ENCODE peak calls at places on chromosomes 16 and 17, in four cellular contexts. T is cerebellar cortex, C is mucosa of gallbladder, S is AG08395. H is an unnamed sample.
A peak's percentile ranks its signal among the peaks of the same experiment; 100 is the strongest.

GRCh38 chr17:31371511-31372097 is 19.9 kb upstream of the RAB11FIP4 start:
- DNase-seq in T (no peak), C (no peak), S (no peak), H (peak; percentile 55)

GRCh38 chr17:66518108-66518507 is 215.7 kb downstream of the PRKCA start:
- DNase-seq in T (no peak), C (no peak), S (no peak), H (no peak)

GRCh38 chr17:76166906-76167305 is 25.9 kb upstream of the FOXJ1 start:
- DNase-seq in T (no peak), C (no peak), S (no peak), H (no peak)

GRCh38 chr17:65797809-65798208 is 236.4 kb upstream of the AXIN2 start:
- DNase-seq in T (no peak), C (no peak), S (no peak), H (no peak)

GRCh38 chr17:73770115-73770848 is 126.0 kb upstream of the SDK2 start:
- DNase-seq in T (peak; percentile 41), C (peak; percentile 91), S (peak; percentile 89), H (peak; percentile 90)

GRCh38 chr17:49359990-49360795 is 1.9 kb downstream of the ZNF652 start:
- DNase-seq in T (no peak), C (no peak), S (no peak), H (no peak)

GRCh38 chr16:68902376-68903345 is 59.3 kb downstream of the TANGO6 start:
- DNase-seq in T (peak; percentile 77), C (peak; percentile 31), S (peak; percentile 37), H (peak; percentile 88)

GRCh38 chr16:66478733-66479511 is 51.8 kb downstream of the BEAN1 start:
- DNase-seq in T (peak; percentile 55), C (peak; percentile 77), S (peak; percentile 73), H (peak; percentile 30)

GRCh38 chr16:47565454-47565853 is 104.3 kb downstream of the PHKB start:
- DNase-seq in T (no peak), C (peak; percentile 52), S (peak; percentile 72), H (no peak)

GRCh38 chr17:15171433-15172047 is 93.6 kb downstream of the PMP22 start:
- DNase-seq in T (peak; percentile 27), C (peak; percentile 43), S (peak; percentile 82), H (no peak)

GRCh38 chr16:83715217-83715920 is 92.4 kb upstream of the HSBP1 start:
- DNase-seq in T (peak; percentile 37), C (no peak), S (no peak), H (peak; percentile 97)

GRCh38 chr16:50326835-50327465 is 41.8 kb downstream of the BRD7 start:
- DNase-seq in T (peak; percentile 67), C (no peak), S (peak; percentile 36), H (no peak)

GRCh38 chr16:87922250-87922871 is 14.0 kb downstream of the CA5A start:
- DNase-seq in T (no peak), C (no peak), S (no peak), H (peak; percentile 20)

GRCh38 chr17:12320286-12320685 is 299.6 kb downstream of the MAP2K4 start:
- DNase-seq in T (no peak), C (no peak), S (peak; percentile 20), H (no peak)

GRCh38 chr17:74430706-74431567 is 951 bp upstream of the GPRC5C start:
- DNase-seq in T (peak; percentile 63), C (peak; percentile 88), S (peak; percentile 81), H (peak; percentile 89)

GRCh38 chr17:32426894-32427293 is 17.4 kb upstream of the PSMD11 start:
- DNase-seq in T (no peak), C (no peak), S (no peak), H (no peak)

GRCh38 chr17:53141280-53141679 is 681.4 kb upstream of the KIF2B start:
- DNase-seq in T (no peak), C (no peak), S (no peak), H (no peak)

GRCh38 chr17:5630434-5630833 is 46.1 kb upstream of the NLRP1 start:
- DNase-seq in T (no peak), C (no peak), S (peak; percentile 97), H (no peak)

GRCh38 chr17:50173335-50173941 is 7.6 kb downstream of the SGCA start:
- DNase-seq in T (no peak), C (peak; percentile 35), S (peak; percentile 86), H (no peak)

GRCh38 chr16:55501549-55502322 is 7.1 kb upstream of the LPCAT2 start:
- DNase-seq in T (no peak), C (no peak), S (peak; percentile 17), H (peak; percentile 5)

GRCh38 chr16:89805136-89805905 is 11.1 kb downstream of the FANCA start:
- DNase-seq in T (peak; percentile 70), C (no peak), S (peak; percentile 66), H (no peak)

GRCh38 chr17:58344791-58345157 is 7.2 kb downstream of the SUPT4H1 start:
- DNase-seq in T (no peak), C (no peak), S (no peak), H (no peak)

GRCh38 chr17:68598074-68598473 is 3.1 kb downstream of the FAM20A start:
- DNase-seq in T (no peak), C (no peak), S (no peak), H (no peak)

GRCh38 chr16:1301562-1301961 is 7.9 kb upstream of the UBE2I start:
- DNase-seq in T (no peak), C (no peak), S (no peak), H (no peak)

GRCh38 chr16:1964046-1964505 is 550 bp downstream of the RPS2 start:
- DNase-seq in T (peak; percentile 52), C (no peak), S (no peak), H (peak; percentile 47)

GRCh38 chr17:31558748-31559646 is 167.5 kb downstream of the RAB11FIP4 start:
- DNase-seq in T (peak; percentile 68), C (peak; percentile 69), S (peak; percentile 86), H (peak; percentile 79)

GRCh38 chr16:24228514-24228913 is 27.6 kb upstream of the CACNG3 start:
- DNase-seq in T (no peak), C (no peak), S (no peak), H (no peak)

GRCh38 chr17:57453841-57454240 is 197.5 kb downstream of the MSI2 start:
- DNase-seq in T (no peak), C (no peak), S (no peak), H (no peak)

GRCh38 chr17:63286254-63286653 is 159.9 kb downstream of the CYB561 start:
- DNase-seq in T (no peak), C (no peak), S (no peak), H (no peak)

GRCh38 chr17:44221862-44222111 is 2.3 kb upstream of the UBTF start:
- DNase-seq in T (no peak), C (no peak), S (no peak), H (no peak)

GRCh38 chr17:76872221-76872873 is 4.1 kb downstream of the MGAT5B start:
- DNase-seq in T (no peak), C (no peak), S (peak; percentile 97), H (no peak)

GRCh38 chr16:2514333-2515179 is 804 bp downstream of the ATP6V0C start:
- DNase-seq in T (no peak), C (no peak), S (no peak), H (no peak)

GRCh38 chr17:42078396-42079042 is 19.8 kb downstream of the ZNF385C start:
- DNase-seq in T (no peak), C (no peak), S (no peak), H (no peak)

H was measured in NCI-H1092 treated with DMSO at 0.1 percent for 48 hours.